ENCODE peak calls at places on chromosomes 6 and 20, in eight cellular contexts. R is fibroblast of villous mesenchyme; O is stimulated activated CD4-positive, alpha-beta T cell treated with anti-CD3 and anti-CD28 coated beads, TNF-alpha, amount 100 ng/mL, for 4 hours; Q is activated T-helper 1 cell treated with anti-CD3 and anti-CD28 coated beads, Interleukin-2, amount 50 U/mL, for 16 hours; S is NCI-H1694 treated with DMSO at 0.1 percent for 48 hours; L is stimulated activated CD8-positive, alpha-beta memory T cell treated with anti-CD3 and anti-CD28 coated beads, Interleukin-7, amount 100 ng/mL, for 48 hours; C is AML-193; P is CD4-positive, alpha-beta T cell. F is an unnamed sample.

GRCh38 chr20:59385461-59385860 is 85.0 kb downstream of the EDN3 start:
- DNase-seq in C (no peak), S (no peak), R (no peak), P (no peak), O (no peak), Q (no peak), L (no peak), F (no peak)

GRCh38 chr20:25389858-25390537 is 637 bp downstream of the ABHD12 start:
- DNase-seq in S (no peak), L (no peak), R (no peak), P (peak; percentile 6), O (peak; percentile 11), Q (peak; percentile 17), C (no peak), F (peak; percentile 72)

GRCh38 chr6:39003072-39003471 is 45.5 kb upstream of the GLP1R start:
- DNase-seq in R (no peak), C (peak; percentile 34), Q (no peak), S (peak; percentile 6), O (no peak), L (no peak), P (no peak), F (peak; percentile 26)

GRCh38 chr6:116100419-116101297 is at the start of gene NT5DC1:
- DNase-seq in P (peak; percentile 76), S (peak; percentile 67), C (peak; percentile 87), R (peak; percentile 64), O (peak; percentile 77), L (peak; percentile 73), Q (peak; percentile 76), F (peak; percentile 85)

GRCh38 chr20:25470045-25470444 is 62.6 kb downstream of the GINS1 start:
- DNase-seq in S (no peak), C (no peak), R (peak; percentile 32), O (peak; percentile 10), Q (no peak), L (peak; percentile 5), P (peak; percentile 46), F (peak; percentile 30)

GRCh38 chr20:23245553-23246128 is 105.0 kb upstream of the NXT1 start:
- DNase-seq in R (no peak), O (no peak), Q (no peak), P (no peak), L (no peak), S (no peak), C (peak; percentile 87), F (peak; percentile 47)

GRCh38 chr6:132813173-132813856 is 1.1 kb upstream of the RPS12 start:
- DNase-seq in C (peak; percentile 55), R (no peak), L (no peak), O (peak; percentile 20), Q (no peak), S (peak; percentile 33), P (no peak), F (peak; percentile 36)

GRCh38 chr6:117491916-117492315 is 9.4 kb downstream of the DCBLD1 start:
- DNase-seq in R (no peak), P (no peak), Q (no peak), L (no peak), O (no peak), C (no peak), S (no peak), F (no peak)

GRCh38 chr6:10332121-10332520 is 82.8 kb downstream of the TFAP2A start:
- DNase-seq in R (no peak), Q (no peak), C (no peak), S (no peak), O (no peak), L (no peak), P (no peak), F (no peak)

GRCh38 chr20:2109425-2110210 is 8.0 kb downstream of the STK35 start:
- DNase-seq in S (no peak), P (no peak), O (no peak), C (no peak), R (peak; percentile 63), L (no peak), Q (no peak), F (no peak)

GRCh38 chr6:129874837-129875236 is 13.7 kb upstream of the TMEM244 start:
- DNase-seq in O (no peak), C (no peak), Q (no peak), P (no peak), S (no peak), L (no peak), R (no peak), F (no peak)

GRCh38 chr6:158492881-158493280 is 67.0 kb upstream of the TMEM181 start:
- DNase-seq in S (no peak), L (no peak), Q (no peak), C (no peak), O (no peak), P (no peak), R (no peak), F (no peak)

GRCh38 chr20:15236812-15237211 is 899.4 kb upstream of the FLRT3 start:
- DNase-seq in O (no peak), R (peak; percentile 25), S (peak; percentile 0), L (no peak), C (peak; percentile 39), Q (no peak), P (no peak), F (peak; percentile 26)

GRCh38 chr6:88919032-88919431 is 44.4 kb downstream of the RNGTT start:
- DNase-seq in P (no peak), R (no peak), Q (no peak), L (no peak), C (peak; percentile 43), S (peak; percentile 3), O (no peak), F (no peak)

GRCh38 chr6:51352506-51353029 is 533.9 kb downstream of the TFAP2B start:
- DNase-seq in R (no peak), Q (no peak), C (no peak), S (no peak), P (no peak), L (no peak), O (no peak), F (no peak)

GRCh38 chr6:96651816-96652215 is 88.9 kb downstream of the FHL5 start:
- DNase-seq in P (no peak), L (no peak), O (no peak), S (no peak), Q (no peak), R (no peak), C (no peak), F (no peak)

GRCh38 chr6:11033825-11034224 is 10.3 kb downstream of the ELOVL2 start:
- DNase-seq in L (no peak), S (no peak), C (no peak), O (no peak), R (peak; percentile 82), P (no peak), Q (no peak), F (no peak)

GRCh38 chr20:17499041-17499440 is 32.1 kb downstream of the BFSP1 start:
- DNase-seq in S (no peak), Q (no peak), R (peak; percentile 23), P (no peak), L (no peak), C (no peak), O (no peak), F (no peak)

GRCh38 chr6:169620171-169621125 is 81.4 kb downstream of the WDR27 start:
- DNase-seq in R (peak; percentile 69), L (no peak), Q (no peak), P (no peak), S (no peak), O (no peak), C (no peak), F (no peak)

GRCh38 chr6:13492357-13492756 is 5.0 kb upstream of the GFOD1 start:
- DNase-seq in P (no peak), C (no peak), S (no peak), O (no peak), L (no peak), R (no peak), Q (no peak), F (no peak)

GRCh38 chr20:47278907-47279348 is 77.6 kb downstream of the ZMYND8 start:
- DNase-seq in R (peak; percentile 48), S (no peak), P (no peak), L (no peak), O (no peak), C (no peak), Q (no peak), F (no peak)

GRCh38 chr20:49187330-49188100 is 619 bp downstream of the STAU1 start:
- DNase-seq in C (no peak), L (peak; percentile 2), O (no peak), S (no peak), R (peak; percentile 20), Q (peak; percentile 5), P (peak; percentile 11), F (no peak)

GRCh38 chr20:57526067-57526884 is 1.3 kb upstream of the CTCFL start:
- DNase-seq in L (peak; percentile 6), S (no peak), Q (no peak), C (no peak), O (no peak), P (no peak), R (no peak), F (peak; percentile 44)